ENCODE peak calls at places on chromosomes 6 and 20, in ten cellular contexts. X is right atrium auricular region, T is GM23338, N is body of pancreas, R is AG10803, B is thoracic aorta, S is Caco-2, L is Peyer's patch, F is kidney, Z is OCI-LY7. C is an unnamed sample.

GRCh38 chr6:170048615-170049256 is 242.1 kb downstream of the DLL1 start:
- DNase-seq in X (peak; percentile 68), T (no peak), N (peak; percentile 13), R (peak; percentile 60), B (no peak), S (peak; percentile 8), L (peak; percentile 82), F (peak; percentile 75), Z (no peak), C (no peak)

GRCh38 chr20:1934162-1934561 is 39.0 kb downstream of the SIRPA start:
- DNase-seq in X (no peak), T (no peak), N (no peak), R (peak; percentile 97), B (no peak), S (no peak), L (no peak), F (no peak), Z (no peak), C (no peak)

GRCh38 chr6:22145823-22146379 is 150.9 kb downstream of the PRL start:
- DNase-seq in X (no peak), T (peak; percentile 69), N (no peak), R (peak; percentile 73), B (no peak), S (no peak), L (no peak), F (peak; percentile 65), Z (no peak), C (no peak)

GRCh38 chr6:117600008-117600743 is 2.1 kb downstream of the GOPC start:
- DNase-seq in X (no peak), T (no peak), N (no peak), R (peak; percentile 15), B (no peak), S (no peak), L (no peak), F (no peak), Z (peak; percentile 27), C (no peak)

GRCh38 chr6:81634155-81634880 is 118.2 kb downstream of the TENT5A start:
- DNase-seq in X (no peak), T (no peak), N (no peak), R (no peak), B (no peak), S (no peak), L (no peak), F (no peak), Z (no peak), C (no peak)

GRCh38 chr20:10551732-10552724 is 116.9 kb downstream of the SLX4IP start:
- DNase-seq in X (no peak), T (peak; percentile 59), N (no peak), R (no peak), B (no peak), S (no peak), L (no peak), F (no peak), Z (no peak), C (no peak)

GRCh38 chr6:166667886-166668620 is 41.0 kb upstream of the RPS6KA2 start:
- DNase-seq in X (no peak), T (no peak), N (no peak), R (no peak), B (no peak), S (no peak), L (no peak), F (no peak), Z (no peak), C (no peak)

GRCh38 chr20:54557836-54558590 is 82.6 kb downstream of the DOK5 start:
- DNase-seq in X (no peak), T (no peak), N (no peak), R (no peak), B (no peak), S (no peak), L (no peak), F (no peak), Z (no peak), C (no peak)

GRCh38 chr6:132937466-132937906 is 123.1 kb downstream of the RPS12 start:
- DNase-seq in X (no peak), T (peak; percentile 94), N (peak; percentile 72), R (peak; percentile 16), B (no peak), S (peak; percentile 38), L (no peak), F (no peak), Z (peak; percentile 41), C (peak; percentile 29)

GRCh38 chr6:143595256-143596036 is 82.3 kb upstream of the PHACTR2 start:
- DNase-seq in X (no peak), T (no peak), N (no peak), R (peak; percentile 42), B (no peak), S (no peak), L (no peak), F (no peak), Z (no peak), C (no peak)

GRCh38 chr6:56724455-56724854 is 81.8 kb upstream of the DST start:
- DNase-seq in X (no peak), T (no peak), N (no peak), R (peak; percentile 70), B (no peak), S (no peak), L (no peak), F (no peak), Z (no peak), C (no peak)

GRCh38 chr6:30714263-30714662 is 2.8 kb downstream of the MDC1 start:
- DNase-seq in X (no peak), T (no peak), N (no peak), R (no peak), B (no peak), S (no peak), L (no peak), F (no peak), Z (no peak), C (no peak)
- TF ChIP-seq CTCF in X (no peak), T (no peak), N (no peak), R (no peak), B (no peak), S (no peak), L (no peak), F (no peak), Z (no peak), C (no peak)

GRCh38 chr6:109999740-110000139 is 21.6 kb downstream of the GPR6 start:
- DNase-seq in X (no peak), T (no peak), N (no peak), R (no peak), B (no peak), S (no peak), L (no peak), F (no peak), Z (no peak), C (no peak)
- TF ChIP-seq CTCF in X (no peak), T (no peak), N (no peak), R (no peak), B (no peak), S (no peak), L (no peak), F (no peak), Z (no peak), C (no peak)

GRCh38 chr6:13537527-13537897 is 36.9 kb upstream of the SIRT5 start:
- DNase-seq in X (no peak), T (no peak), N (no peak), R (no peak), B (no peak), S (no peak), L (no peak), F (no peak), Z (no peak), C (no peak)

GRCh38 chr6:13538600-13538999 is 35.8 kb upstream of the SIRT5 start:
- DNase-seq in X (no peak), T (no peak), N (no peak), R (no peak), B (no peak), S (no peak), L (no peak), F (no peak), Z (no peak), C (no peak)

GRCh38 chr6:13538084-13538483 is 36.3 kb upstream of the SIRT5 start:
- DNase-seq in X (no peak), T (peak; percentile 41), N (no peak), R (peak; percentile 69), B (no peak), S (no peak), L (no peak), F (no peak), Z (peak; percentile 69), C (no peak)

GRCh38 chr6:13541496-13541895 is 32.9 kb upstream of the SIRT5 start:
- DNase-seq in X (no peak), T (no peak), N (no peak), R (no peak), B (no peak), S (no peak), L (no peak), F (no peak), Z (no peak), C (no peak)

GRCh38 chr6:13539572-13539971 is 34.8 kb upstream of the SIRT5 start:
- DNase-seq in X (no peak), T (no peak), N (no peak), R (no peak), B (no peak), S (no peak), L (no peak), F (no peak), Z (peak; percentile 40), C (no peak)
- TF ChIP-seq CTCF in X (no peak), T (no peak), N (no peak), R (no peak), B (no peak), S (no peak), L (no peak), F (no peak), Z (no peak), C (no peak)

GRCh38 chr6:75568965-75569364 is 32.7 kb upstream of the SENP6 start:
- DNase-seq in X (no peak), T (no peak), N (no peak), R (no peak), B (no peak), S (no peak), L (no peak), F (no peak), Z (no peak), C (no peak)

GRCh38 chr6:75566137-75566767 is 35.4 kb upstream of the SENP6 start:
- DNase-seq in X (no peak), T (no peak), N (no peak), R (no peak), B (no peak), S (no peak), L (no peak), F (no peak), Z (no peak), C (no peak)

GRCh38 chr6:75557068-75557467 is 44.6 kb upstream of the SENP6 start:
- DNase-seq in X (no peak), T (no peak), N (no peak), R (no peak), B (no peak), S (no peak), L (no peak), F (no peak), Z (no peak), C (no peak)

GRCh38 chr6:75568100-75568499 is 33.6 kb upstream of the SENP6 start:
- DNase-seq in X (no peak), T (no peak), N (no peak), R (no peak), B (no peak), S (no peak), L (no peak), F (no peak), Z (no peak), C (no peak)

DNA sequence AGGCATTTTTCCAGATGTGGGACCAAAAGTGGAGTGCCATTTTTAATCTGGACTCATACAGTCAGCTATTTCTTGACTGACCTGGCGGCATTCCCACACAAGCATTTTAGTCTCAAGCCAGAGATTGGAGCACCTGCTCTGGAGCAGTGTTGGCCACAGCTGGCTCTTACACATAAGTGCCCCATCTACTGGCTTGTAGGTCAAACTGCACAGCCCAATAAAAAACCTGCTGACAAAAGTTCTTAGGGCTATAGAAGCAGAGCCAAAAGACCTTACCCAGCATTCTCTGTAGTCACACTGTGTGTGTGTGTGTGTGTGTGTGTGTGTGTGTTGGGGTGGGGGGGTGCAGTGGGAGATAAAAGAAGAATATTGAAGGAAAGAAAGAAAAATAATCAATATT is 38.6 kb upstream of the SENP6 start:
- DNase-seq in X (no peak), T (peak; percentile 83), N (no peak), R (peak; percentile 45), B (no peak), S (no peak), L (peak; percentile 48), F (no peak), Z (peak; percentile 49), C (no peak)
- TF ChIP-seq CTCF in X (no peak), T (peak; percentile 62), N (no peak), R (peak; percentile 54), B (no peak), S (peak; percentile 30), L (peak; percentile 38), F (peak; percentile 17), Z (peak; percentile 67), C (no peak)